ENCODE peak calls at places on chromosome 1, in eight cellular contexts. H is foreskin fibroblast, N is vagina, D is cardiac fibroblast, A is AG10803, U is heart left ventricle, B is suprapubic skin, R is NB4. J is an unnamed sample.

GRCh38 chr1:78279051-78279450 is 211.7 kb upstream of the PTGFR start:
- DNase-seq in R (no peak), N (no peak), B (no peak), A (peak; percentile 97), D (peak; percentile 98), H (peak; percentile 92), U (no peak), J (peak; percentile 61)

GRCh38 chr1:9890224-9890731 is 19.8 kb downstream of the CTNNBIP1 start:
- DNase-seq in D (peak; percentile 93), B (no peak), R (no peak), H (peak; percentile 93), N (no peak), A (peak; percentile 84), U (peak; percentile 77), J (peak; percentile 86)

GRCh38 chr1:202229376-202229775 is 35.8 kb downstream of the LGR6 start:
- DNase-seq in A (no peak), U (no peak), N (no peak), H (no peak), B (no peak), R (no peak), D (no peak), J (no peak)

GRCh38 chr1:38776466-38776865 is 83.1 kb downstream of the RRAGC start:
- DNase-seq in H (no peak), U (no peak), R (no peak), D (no peak), N (no peak), A (no peak), B (no peak), J (no peak)

GRCh38 chr1:220748091-220748934 is at the start of gene MTARC2:
- DNase-seq in B (peak; percentile 81), A (peak; percentile 73), H (peak; percentile 87), N (no peak), D (peak; percentile 71), U (peak; percentile 87), R (peak; percentile 93), J (peak; percentile 79)

GRCh38 chr1:152756872-152757271 is 953 bp upstream of the KPRP start:
- DNase-seq in D (no peak), A (no peak), H (peak; percentile 45), B (no peak), N (no peak), R (no peak), U (no peak), J (no peak)

GRCh38 chr1:216034506-216034905 is 388.7 kb downstream of the USH2A start:
- DNase-seq in D (no peak), U (no peak), B (no peak), A (no peak), R (peak; percentile 18), N (no peak), H (no peak), J (no peak)

GRCh38 chr1:5744911-5745431 is 247.3 kb downstream of the NPHP4 start:
- DNase-seq in A (no peak), B (peak; percentile 45), U (peak; percentile 44), R (peak; percentile 21), N (no peak), D (no peak), H (peak; percentile 4), J (no peak)

GRCh38 chr1:226355016-226355415 is 46.1 kb upstream of the LIN9 start:
- DNase-seq in H (no peak), A (no peak), U (no peak), R (no peak), B (no peak), D (no peak), N (no peak), J (no peak)

GRCh38 chr1:23452011-23452411 is 27.5 kb upstream of the TCEA3 start:
- DNase-seq in B (peak; percentile 83), R (peak; percentile 71), A (peak; percentile 72), U (no peak), D (no peak), H (peak; percentile 40), N (no peak), J (peak; percentile 33)

GRCh38 chr1:68120136-68120791 is 69.8 kb upstream of the DIRAS3 start:
- DNase-seq in U (no peak), R (peak; percentile 61), N (peak; percentile 86), H (peak; percentile 88), B (no peak), A (peak; percentile 84), D (peak; percentile 90), J (peak; percentile 87)

GRCh38 chr1:223813645-223814044 is 32.1 kb downstream of the TP53BP2 start:
- DNase-seq in N (no peak), U (no peak), B (no peak), A (no peak), R (no peak), D (no peak), H (no peak), J (no peak)

GRCh38 chr1:97864615-97865014 is 56.2 kb downstream of the DPYD start:
- DNase-seq in B (no peak), N (no peak), R (no peak), H (no peak), A (no peak), D (no peak), U (no peak), J (no peak)

GRCh38 chr1:58813361-58813760 is 29.5 kb upstream of the JUN start:
- DNase-seq in U (no peak), D (no peak), B (no peak), A (no peak), R (peak; percentile 56), H (no peak), N (no peak), J (no peak)

GRCh38 chr1:58741689-58742553 is 41.9 kb downstream of the JUN start:
- DNase-seq in A (peak; percentile 36), B (no peak), H (no peak), U (no peak), N (no peak), D (no peak), R (no peak), J (peak; percentile 46)

GRCh38 chr1:64743954-64744491 is 852 bp upstream of the RAVER2 start:
- DNase-seq in A (no peak), U (no peak), B (no peak), R (no peak), D (no peak), N (no peak), H (peak; percentile 3), J (no peak)

GRCh38 chr1:117886101-117886795 is 43.2 kb downstream of the GDAP2 start:
- DNase-seq in U (no peak), H (peak; percentile 31), N (no peak), D (peak; percentile 64), B (no peak), A (peak; percentile 65), R (no peak), J (peak; percentile 58)

GRCh38 chr1:186620951-186621350 is 59.3 kb downstream of the PTGS2 start:
- DNase-seq in H (peak; percentile 81), A (peak; percentile 99), D (peak; percentile 89), R (peak; percentile 61), B (no peak), U (no peak), N (no peak), J (peak; percentile 78)

GRCh38 chr1:230122361-230123279 is 55.6 kb downstream of the GALNT2 start:
- DNase-seq in U (no peak), B (no peak), H (no peak), R (no peak), N (no peak), D (peak; percentile 41), A (no peak), J (no peak)

GRCh38 chr1:240706150-240706904 is 94.4 kb upstream of the GREM2 start:
- DNase-seq in D (no peak), R (no peak), A (peak; percentile 87), H (peak; percentile 40), B (no peak), N (no peak), U (no peak), J (no peak)

GRCh38 chr1:11990303-11991032 is 10.2 kb downstream of the MFN2 start:
- DNase-seq in N (no peak), R (no peak), D (no peak), A (no peak), H (no peak), B (no peak), U (peak; percentile 72), J (no peak)

GRCh38 chr1:32111040-32111628 is 3.3 kb downstream of the KPNA6 start:
- DNase-seq in R (no peak), D (no peak), B (no peak), N (no peak), A (no peak), U (no peak), H (no peak), J (peak; percentile 37)
- H3K4me3 ChIP-seq in R (no peak overlapping the region), D (no peak overlapping the region), B (no peak overlapping the region), N (no peak overlapping the region), A (no peak overlapping the region), U (no peak overlapping the region), H (no peak overlapping the region), J (no peak overlapping the region)

DNA sequence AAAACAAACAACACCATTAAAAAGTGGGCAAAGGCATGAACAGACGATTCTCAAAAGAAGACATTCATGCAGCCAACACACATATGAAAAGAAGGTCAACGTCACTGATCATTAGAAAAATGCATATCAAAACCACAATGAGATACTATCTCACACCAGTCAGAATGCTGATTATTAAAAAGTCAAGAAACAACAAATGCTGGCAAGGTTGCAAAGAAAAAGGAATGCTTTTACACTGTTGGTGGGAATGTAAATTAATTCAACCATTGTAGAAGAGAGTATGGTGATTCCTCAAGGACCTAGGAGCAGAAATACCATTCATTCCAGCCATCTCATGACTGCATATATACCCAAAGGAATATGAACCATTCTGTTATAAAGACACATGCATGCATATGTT is 419.6 kb downstream of the NEGR1 start:
- DNase-seq in H (no peak), D (no peak), N (no peak), U (no peak), B (no peak), A (no peak), R (no peak), J (no peak)
- TF ChIP-seq CTCF in H (no peak), D (no peak), N (no peak), U (no peak), B (no peak), A (no peak), R (no peak), J (no peak)

GRCh38 chr1:19312782-19313635 is 883 bp downstream of the SLC66A1 start:
- DNase-seq in R (peak; percentile 79), N (no peak), A (no peak), B (no peak), D (no peak), H (no peak), U (no peak), J (no peak)

GRCh38 chr1:19313961-19314882 is 2.1 kb downstream of the SLC66A1 start:
- DNase-seq in H (no peak), D (no peak), R (no peak), B (no peak), A (no peak), N (no peak), U (no peak), J (no peak)

GRCh38 chr1:19315378-19316206 is 3.5 kb downstream of the SLC66A1 start:
- DNase-seq in U (peak; percentile 49), N (no peak), R (peak; percentile 85), B (no peak), D (peak; percentile 60), H (peak; percentile 65), A (peak; percentile 31), J (peak; percentile 48)

GRCh38 chr1:19311931-19312781 is at the start of the genes AKR7A2 and SLC66A1:
- DNase-seq in N (no peak), R (peak; percentile 91), D (peak; percentile 90), H (peak; percentile 98), U (peak; percentile 97), A (peak; percentile 89), B (peak; percentile 92), J (peak; percentile 92)

GRCh38 chr1:19313636-19313959 is 1.5 kb downstream of the SLC66A1 start:
- DNase-seq in R (no peak), N (no peak), U (no peak), H (no peak), D (no peak), A (no peak), B (no peak), J (no peak)
- H3K4me3 ChIP-seq in R (no peak overlapping the region), N (no peak overlapping the region), U (no peak overlapping the region), H (peak overlapping the region; percentile 63), D (no peak overlapping the region), A (no peak overlapping the region), B (no peak overlapping the region), J (no peak overlapping the region)

GRCh38 chr1:214317734-214318133 is 36.8 kb downstream of the SMYD2 start:
- DNase-seq in U (no peak), D (no peak), H (no peak), A (no peak), N (no peak), R (no peak), B (no peak), J (no peak)
- TF ChIP-seq CTCF in U (no peak), D (peak; percentile 22), H (no peak), A (no peak), N (no peak), R (no peak), B (no peak), J (peak; percentile 15)